ENCODE peak calls at places on chromosomes 5 and 9, in eight cellular contexts. A is CD4-positive, alpha-beta T cell; S is hepatocyte; R is Calu3; O is lower leg skin; W is stomach; T is OCI-LY7; D is adrenal gland. E is an unnamed sample.

GRCh38 chr5:148970228-148970627 is 92.6 kb downstream of the SH3TC2 start:
- DNase-seq in A (no peak), S (no peak), R (no peak), O (peak), W (peak), T (no peak), D (no peak), E (no peak)

GRCh38 chr5:55030676-55031445 is 6.8 kb downstream of the GZMK start:
- DNase-seq in A (no peak), S (no peak), R (no peak), O (no peak), W (no peak), T (no peak), D (no peak), E (no peak)

GRCh38 chr5:9932770-9933169 is 302.6 kb upstream of the TAS2R1 start:
- DNase-seq in A (no peak), S (no peak), R (no peak), O (no peak), W (no peak), T (no peak), D (no peak), E (no peak)

GRCh38 chr5:159051431-159052281 is 48.1 kb downstream of the EBF1 start:
- DNase-seq in A (no peak), S (peak), R (no peak), O (no peak), W (peak), T (peak), D (peak), E (no peak)

GRCh38 chr9:128145951-128146351 is 3.3 kb upstream of the LCN2 start:
- DNase-seq in A (no peak), S (no peak), R (no peak), O (no peak), W (no peak), T (no peak), D (no peak), E (no peak)

GRCh38 chr5:125011419-125011818 is 265.0 kb upstream of the ZNF608 start:
- DNase-seq in A (no peak), S (peak), R (peak), O (no peak), W (no peak), T (no peak), D (no peak), E (no peak)

GRCh38 chr9:107976767-107977166 is 487.2 kb upstream of the KLF4 start:
- DNase-seq in A (no peak), S (no peak), R (no peak), O (peak), W (peak), T (no peak), D (peak), E (no peak)

GRCh38 chr5:169980418-169981053 is at the start of gene INSYN2B:
- DNase-seq in A (no peak), S (peak), R (peak), O (peak), W (peak), T (peak), D (peak), E (peak)

GRCh38 chr5:116571568-116572321 is 2.9 kb downstream of the SEMA6A start:
- DNase-seq in A (no peak), S (peak), R (peak), O (no peak), W (no peak), T (no peak), D (peak), E (no peak)

GRCh38 chr5:75847561-75848021 is 130.4 kb upstream of the POC5 start:
- DNase-seq in A (no peak), S (no peak), R (no peak), O (no peak), W (no peak), T (peak), D (no peak), E (no peak)

GRCh38 chr5:38551020-38552017 is 5.1 kb downstream of the LIFR start:
- DNase-seq in A (no peak), S (peak), R (peak), O (no peak), W (no peak), T (peak), D (no peak), E (no peak)

GRCh38 chr5:151382576-151382975 is 35.2 kb upstream of the SLC36A2 start:
- DNase-seq in A (no peak), S (no peak), R (no peak), O (no peak), W (no peak), T (no peak), D (no peak), E (no peak)

GRCh38 chr5:16936150-16937022 is at the start of gene MYO10:
- DNase-seq in A (peak), S (peak), R (peak), O (peak), W (peak), T (peak), D (peak), E (peak)

GRCh38 chr9:122190597-122191381 is 31.1 kb downstream of the MORN5 start:
- DNase-seq in A (no peak), S (no peak), R (peak), O (no peak), W (peak), T (no peak), D (no peak), E (no peak)

GRCh38 chr9:122188369-122188768 is 28.7 kb downstream of the MORN5 start:
- DNase-seq in A (no peak), S (no peak), R (no peak), O (no peak), W (no peak), T (no peak), D (no peak), E (no peak)

GRCh38 chr9:122184551-122184950 is 24.8 kb downstream of the MORN5 start:
- DNase-seq in A (no peak), S (no peak), R (no peak), O (no peak), W (no peak), T (no peak), D (no peak), E (no peak)

GRCh38 chr9:122186777-122187176 is 27.1 kb downstream of the MORN5 start:
- DNase-seq in A (no peak), S (no peak), R (no peak), O (no peak), W (no peak), T (no peak), D (no peak), E (no peak)

GRCh38 chr9:122186301-122186700 is 26.6 kb downstream of the MORN5 start:
- DNase-seq in A (no peak), S (no peak), R (no peak), O (no peak), W (peak), T (no peak), D (no peak), E (no peak)
- TF ChIP-seq CTCF in A (no peak), S (no peak), R (no peak), O (no peak), W (no peak), T (no peak), D (no peak), E (no peak)

DNA sequence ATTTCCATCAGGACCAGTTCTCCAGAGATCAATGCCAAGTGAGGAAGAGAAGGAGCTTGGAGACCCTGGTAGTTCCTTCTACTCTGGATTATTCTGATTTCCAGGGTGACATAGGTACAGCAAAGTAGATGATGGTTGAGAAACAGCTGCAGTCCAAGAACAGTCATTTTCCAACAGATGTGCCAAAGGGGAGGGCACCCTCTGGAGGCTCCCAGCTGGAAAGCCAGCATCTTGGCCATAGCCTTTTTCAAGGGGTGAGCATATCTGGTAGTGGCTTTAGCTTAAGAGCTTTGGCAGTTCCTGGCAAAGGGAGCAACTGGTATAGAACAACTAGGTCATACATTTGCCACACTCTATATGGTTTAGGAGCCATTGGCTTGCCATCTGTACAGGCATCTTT is 492.7 kb downstream of the RASEF start:
- DNase-seq in A (no peak), S (no peak), R (no peak), O (no peak), W (no peak), T (no peak), D (no peak), E (no peak)
- TF ChIP-seq CTCF in A (no peak), S (peak), R (no peak), O (no peak), W (no peak), T (no peak), D (no peak), E (no peak)

DNA sequence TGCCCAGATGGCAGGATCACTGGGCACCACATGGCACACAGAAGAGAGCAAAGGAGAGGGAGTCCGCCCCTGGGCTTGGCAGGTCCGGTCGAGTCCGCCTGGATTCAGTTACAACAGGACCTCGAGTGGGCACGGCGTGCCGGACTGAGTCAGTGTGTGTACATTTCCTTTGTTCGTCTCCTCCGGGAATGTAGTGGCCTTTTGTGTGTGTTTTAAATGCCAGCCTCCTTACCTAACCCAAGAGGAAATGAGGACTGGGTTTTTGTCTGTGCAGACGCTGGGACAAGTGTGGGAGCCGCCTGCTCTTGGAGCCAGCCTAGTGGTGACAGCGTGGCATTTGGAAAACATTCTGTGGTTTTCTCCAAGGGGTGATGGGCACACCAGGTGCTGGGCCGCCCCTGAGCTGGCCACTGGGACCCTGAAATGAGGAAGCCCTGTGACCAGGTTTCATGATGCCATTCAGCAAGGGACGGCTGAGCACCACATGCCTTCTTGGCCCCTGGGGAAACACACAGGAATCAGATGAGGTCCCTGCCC is 9.6 kb downstream of the NEK6 start:
- DNase-seq in A (no peak), S (no peak), R (peak), O (peak), W (peak), T (peak), D (no peak), E (no peak)
- TF ChIP-seq CTCF in A (no peak), S (no peak), R (no peak), O (no peak), W (no peak), T (no peak), D (no peak), E (no peak)

GRCh38 chr5:150289551-150290390 is at the start of gene CAMK2A:
- DNase-seq in A (no peak), S (no peak), R (peak), O (no peak), W (no peak), T (no peak), D (no peak), E (no peak)
- TF ChIP-seq CTCF in A (no peak), S (no peak), R (no peak), O (no peak), W (no peak), T (no peak), D (no peak), E (no peak)

DNA sequence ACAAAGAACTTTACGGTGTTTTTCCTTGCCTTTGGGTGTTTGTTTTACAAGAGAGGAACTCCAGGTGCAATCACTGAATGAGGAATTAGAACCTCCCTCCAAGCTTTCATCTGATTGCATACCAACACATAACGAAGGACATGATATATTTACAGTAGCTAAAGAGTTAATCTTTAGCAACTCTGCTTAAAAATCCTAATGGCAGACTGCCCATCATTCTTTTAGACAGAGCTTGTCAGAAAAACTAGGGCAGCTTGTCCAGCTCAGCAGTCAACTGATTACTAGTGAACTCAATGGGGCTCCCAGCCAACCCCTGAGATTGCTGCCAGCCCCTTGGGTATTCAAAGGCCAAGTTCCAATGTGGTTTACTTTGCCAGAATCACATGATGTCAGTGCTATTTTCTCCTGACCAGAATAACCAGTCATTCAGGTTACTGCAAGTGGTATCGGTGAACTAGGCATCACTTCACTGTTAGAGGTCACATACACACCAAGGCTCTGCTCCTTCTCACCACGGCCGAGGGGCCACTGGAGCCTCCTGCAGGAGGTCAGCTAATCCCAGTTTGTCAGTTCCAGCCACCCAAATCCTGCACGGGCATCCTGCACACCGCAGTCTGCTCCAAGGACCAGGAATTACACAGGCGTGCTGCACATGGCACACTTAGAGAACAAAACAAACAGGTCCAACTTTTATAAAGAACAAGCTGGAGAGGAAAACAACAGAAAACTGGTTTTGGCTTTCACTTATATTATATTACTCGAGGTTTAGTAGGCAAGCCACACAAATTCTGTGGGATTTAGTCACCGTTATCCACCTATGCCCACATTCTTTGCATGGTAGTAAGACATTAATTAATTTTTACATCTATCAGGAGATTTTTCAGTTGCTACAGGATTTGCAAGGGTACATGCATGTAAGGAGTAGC is 62.5 kb downstream of the NFIB start:
- DNase-seq in A (no peak), S (peak), R (peak), O (peak), W (peak), T (no peak), D (peak), E (no peak)
- TF ChIP-seq CTCF in A (no peak), S (no peak), R (no peak), O (no peak), W (no peak), T (no peak), D (no peak), E (no peak)

GRCh38 chr9:93064392-93065124 is 6.1 kb downstream of the SUSD3 start:
- DNase-seq in A (peak), S (no peak), R (no peak), O (peak), W (peak), T (peak), D (no peak), E (no peak)
- TF ChIP-seq CTCF in A (no peak), S (no peak), R (no peak), O (no peak), W (no peak), T (no peak), D (no peak), E (no peak)

E was measured in type B pancreatic cell.